ENCODE peak calls at places on chromosomes 11 and 22, in seven cellular contexts. X is PC-3, M is osteocyte, U is cardiac fibroblast, H is osteoblast, D is fibroblast of pulmonary artery, C is neural crest cell. W is an unnamed sample.

GRCh38 chr11:48055292-48056132 is 75.2 kb downstream of the PTPRJ start:
- DNase-seq in D (no peak), M (no peak), U (peak; percentile 13), X (peak; percentile 96), C (no peak), H (no peak), W (no peak)

GRCh38 chr11:135075740-135076139 is 663.7 kb upstream of the B3GAT1 start:
- DNase-seq in H (no peak), C (peak; percentile 38), X (peak; percentile 67), U (peak; percentile 17), D (peak; percentile 39), M (peak; percentile 91), W (no peak)

GRCh38 chr11:23974046-23974445 is 522.8 kb upstream of the LUZP2 start:
- DNase-seq in D (no peak), U (no peak), X (no peak), M (no peak), H (no peak), C (no peak), W (no peak)

GRCh38 chr11:82988936-82989627 is 82.6 kb downstream of the RAB30 start:
- DNase-seq in X (no peak), C (peak; percentile 28), D (no peak), U (no peak), H (no peak), M (no peak), W (no peak)

GRCh38 chr11:133808393-133809140 is 36.7 kb downstream of the SPATA19 start:
- DNase-seq in C (no peak), X (no peak), U (no peak), H (no peak), M (peak; percentile 49), D (peak; percentile 12), W (no peak)

GRCh38 chr22:23404689-23405365 is 175.3 kb downstream of the IGLL1 start:
- DNase-seq in D (peak; percentile 44), C (no peak), H (peak; percentile 88), M (no peak), X (peak; percentile 31), U (peak; percentile 53), W (no peak)

GRCh38 chr11:74397531-74398243 is 546 bp downstream of the PGM2L1 start:
- DNase-seq in C (no peak), D (no peak), M (peak; percentile 85), U (no peak), H (peak; percentile 83), X (peak; percentile 77), W (peak; percentile 13)

GRCh38 chr11:117180661-117181585 is 2.4 kb downstream of the SIDT2 start:
- DNase-seq in C (peak; percentile 58), M (peak; percentile 83), D (peak; percentile 81), U (peak; percentile 86), X (peak; percentile 49), H (peak; percentile 94), W (peak; percentile 34)

GRCh38 chr11:96228472-96228871 is 114.5 kb downstream of the MAML2 start:
- DNase-seq in D (peak; percentile 96), C (no peak), X (peak; percentile 98), M (peak; percentile 88), U (peak; percentile 94), H (peak; percentile 58), W (no peak)

GRCh38 chr11:64437426-64437825 is 78.5 kb downstream of the RPS6KA4 start:
- DNase-seq in C (no peak), H (peak; percentile 60), D (no peak), U (no peak), M (no peak), X (no peak), W (no peak)

GRCh38 chr11:130112071-130112830 is 42.6 kb downstream of the APLP2 start:
- DNase-seq in X (no peak), M (no peak), U (no peak), C (no peak), H (no peak), D (no peak), W (no peak)

GRCh38 chr11:64843971-64844329 is 503 bp downstream of the CDC42BPG start:
- DNase-seq in C (no peak), U (no peak), D (no peak), M (no peak), X (peak; percentile 41), H (no peak), W (no peak)

GRCh38 chr11:16787035-16787744 is 48.7 kb downstream of the C11orf58 start:
- DNase-seq in X (peak; percentile 25), H (peak; percentile 50), U (peak; percentile 35), M (no peak), D (peak; percentile 44), C (no peak), W (no peak)

GRCh38 chr11:2086239-2087040 is 52.7 kb downstream of the IGF2 start:
- DNase-seq in H (peak; percentile 55), D (no peak), U (no peak), X (no peak), M (peak; percentile 80), C (no peak), W (peak; percentile 5)

GRCh38 chr22:42613869-42614268 is 814 bp downstream of the POLDIP3 start:
- DNase-seq in D (no peak), C (no peak), U (peak; percentile 28), H (peak; percentile 62), M (no peak), X (peak; percentile 13), W (no peak)

GRCh38 chr11:104073950-104074349 is 37.5 kb downstream of the DDI1 start:
- DNase-seq in C (no peak), H (no peak), U (no peak), M (no peak), X (peak; percentile 38), D (no peak), W (no peak)

DNA sequence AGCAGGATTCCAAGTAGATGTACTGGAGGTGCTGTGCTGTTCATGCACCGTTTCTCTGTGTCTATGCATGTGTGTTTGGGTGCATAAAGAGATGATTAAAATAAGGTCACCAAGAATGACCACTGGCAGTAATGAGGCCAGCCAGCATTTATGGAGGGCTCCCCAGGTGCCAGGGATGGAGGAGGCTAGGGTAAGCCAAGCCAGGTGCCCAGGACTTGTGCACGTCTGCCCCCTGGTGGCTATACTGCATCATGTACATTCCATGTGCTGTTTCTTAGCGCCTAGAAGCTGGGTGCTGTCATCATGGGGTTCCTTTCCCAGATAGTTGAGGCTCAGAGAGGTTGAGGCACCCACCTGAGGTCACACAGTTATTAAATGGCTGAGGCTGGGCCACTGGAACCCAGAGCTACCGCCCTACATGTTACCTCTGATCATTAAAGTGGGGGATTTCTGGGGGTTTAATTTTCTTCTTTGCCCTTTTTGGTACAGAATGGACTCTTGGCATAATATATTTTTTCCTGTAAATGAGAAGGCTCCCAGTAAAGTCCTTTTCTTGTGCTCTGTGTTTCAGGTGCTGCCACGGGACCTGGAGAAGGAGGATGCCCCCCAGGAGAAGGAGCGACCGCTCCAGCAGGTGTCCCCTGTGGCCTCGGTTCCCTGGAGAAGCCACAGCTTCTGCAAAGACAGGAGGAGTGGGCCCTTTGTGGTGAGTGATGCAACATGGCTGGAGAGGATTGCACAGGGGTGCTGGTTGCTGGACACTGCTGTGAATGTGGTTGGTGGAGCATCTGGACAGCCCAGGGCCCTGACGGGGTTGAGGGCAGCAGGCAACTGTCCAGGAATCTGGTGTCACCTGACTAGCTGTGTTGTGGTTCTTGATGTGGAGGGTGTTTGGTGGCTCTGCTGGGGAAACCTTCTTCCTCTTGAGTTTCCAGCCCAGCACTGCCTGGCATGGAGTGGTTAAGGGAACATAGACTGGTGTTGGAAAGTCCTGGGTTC is 96.4 kb downstream of the KIAA1671 start:
- DNase-seq in M (no peak), U (peak; percentile 71), C (peak; percentile 71), X (peak; percentile 64), H (peak; percentile 94), D (peak; percentile 73), W (peak; percentile 54)
- TF ChIP-seq CTCF in M (peak; percentile 95), U (peak; percentile 82), C (peak; percentile 93), X (peak; percentile 81), H (peak; percentile 90), D (peak; percentile 86), W (peak; percentile 86)

GRCh38 chr11:119101759-119102423 is at the start of gene DPAGT1:
- DNase-seq in M (peak; percentile 93), X (peak; percentile 99), D (peak; percentile 98), U (peak; percentile 98), H (peak; percentile 93), C (peak; percentile 76), W (peak; percentile 61)

GRCh38 chr11:119099707-119100106 is 1.9 kb downstream of the DPAGT1 start:
- DNase-seq in X (no peak), M (no peak), C (no peak), U (no peak), H (peak; percentile 44), D (no peak), W (no peak)

GRCh38 chr11:119100246-119100959 is 1.2 kb downstream of the DPAGT1 start:
- DNase-seq in M (no peak), U (peak; percentile 75), C (no peak), X (peak; percentile 76), H (peak; percentile 91), D (peak; percentile 66), W (no peak)

GRCh38 chr11:119100960-119101349 is 698 bp downstream of the DPAGT1 start:
- DNase-seq in C (no peak), D (no peak), M (no peak), H (no peak), U (no peak), X (no peak), W (no peak)

DNA sequence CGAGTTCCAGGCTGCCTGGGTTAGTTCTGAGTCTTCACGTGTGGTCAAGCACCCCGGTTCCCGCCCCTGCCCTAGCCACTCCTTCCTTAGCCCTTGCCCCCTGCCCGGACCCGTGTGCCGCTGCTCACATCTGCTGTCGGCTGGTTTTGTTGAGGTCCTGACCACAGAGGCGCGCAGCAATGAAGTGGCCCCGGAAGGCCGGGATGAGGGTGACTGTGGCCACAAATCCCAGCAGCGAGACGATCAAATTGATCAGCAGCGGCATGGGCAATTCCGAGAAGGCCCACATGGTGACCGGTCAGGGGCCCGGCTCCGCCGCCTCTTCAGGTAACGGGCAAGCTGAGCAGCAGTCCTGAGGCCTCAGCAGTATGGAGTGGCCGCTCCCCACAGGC is 290 bp downstream of the DPAGT1 start:
- DNase-seq in U (no peak), D (no peak), M (no peak), H (peak; percentile 66), X (no peak), C (no peak), W (peak; percentile 54)
- TF ChIP-seq CTCF in U (no peak), D (no peak), M (peak; percentile 17), H (peak; percentile 19), X (no peak), C (peak; percentile 32), W (peak; percentile 37)

DNA sequence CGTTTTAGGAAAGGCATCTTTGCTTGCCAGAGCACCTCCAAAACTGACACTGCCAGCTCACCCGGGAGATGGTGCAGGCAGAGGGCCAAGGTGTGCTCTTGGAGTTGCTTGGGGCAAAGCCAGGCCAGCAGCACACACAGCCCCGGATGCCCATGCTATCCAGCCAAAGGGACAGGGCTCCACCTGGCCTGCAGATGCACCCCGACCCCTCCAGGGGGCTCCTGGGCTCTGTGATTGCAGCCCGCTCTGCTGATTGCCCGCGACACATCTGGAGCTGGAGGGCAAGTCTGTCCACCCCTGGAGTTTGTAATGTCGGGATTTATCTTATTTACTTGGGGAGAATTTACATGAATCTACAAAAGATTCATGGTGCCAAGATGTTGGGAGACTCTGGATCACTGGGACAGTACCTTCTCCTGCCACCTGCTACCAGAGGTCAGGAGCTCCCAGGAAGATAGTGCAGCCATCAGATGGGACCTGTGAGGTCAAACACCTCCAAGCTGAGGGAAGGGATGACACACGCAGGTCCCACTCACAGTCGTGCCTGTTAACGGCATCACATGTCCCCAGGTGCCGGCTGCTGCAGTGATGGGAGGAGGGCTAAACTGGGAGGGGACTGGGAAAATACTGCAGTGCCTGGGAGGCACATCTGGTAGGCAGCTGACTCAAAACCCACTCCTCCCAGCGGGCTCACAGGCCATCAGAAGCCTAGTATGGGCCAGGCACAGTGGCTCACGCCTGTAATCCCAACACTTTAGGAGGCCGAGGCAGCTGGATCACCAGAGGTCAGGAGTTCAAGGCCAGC is 17.2 kb downstream of the CBX7 start:
- DNase-seq in X (peak; percentile 72), M (peak; percentile 87), D (peak; percentile 39), U (peak; percentile 42), C (peak; percentile 72), H (peak; percentile 88), W (peak; percentile 69)
- TF ChIP-seq CTCF in X (peak; percentile 71), M (peak; percentile 65), D (peak; percentile 58), U (peak; percentile 50), C (peak; percentile 71), H (peak; percentile 44), W (peak; percentile 81)

GRCh38 chr11:105236631-105237030 is 97.1 kb upstream of the CARD18 start:
- DNase-seq in M (no peak), U (peak; percentile 66), C (no peak), H (no peak), D (peak; percentile 39), X (peak; percentile 11), W (no peak)
- TF ChIP-seq CTCF in M (no peak), U (no peak), C (no peak), H (no peak), D (no peak), X (no peak), W (no peak)

W was measured in progenitor cell of endocrine pancreas.